ENCODE peak calls at places on chromosomes 12 and 14, in ten cellular contexts. F, X, D, O, M, G, K, C, B and H are unnamed samples.

GRCh38 chr14:104587641-104588040 is 8.1 kb downstream of the C14orf180 start:
- DNase-seq in F (no peak), X (no peak), D (no peak), O (no peak), M (no peak), G (no peak), K (no peak), C (no peak), B (no peak), H (no peak)

GRCh38 chr12:58502857-58503256 is 417.4 kb downstream of the LRIG3 start:
- DNase-seq in F (no peak), X (no peak), D (no peak), O (no peak), M (no peak), G (no peak), K (no peak), C (no peak), B (no peak), H (no peak)

GRCh38 chr12:96228566-96229248 is 34.5 kb downstream of the ELK3 start:
- DNase-seq in F (no peak), X (no peak), D (no peak), O (no peak), M (no peak), G (no peak), K (no peak), C (no peak), B (no peak), H (no peak)

GRCh38 chr12:54593135-54593534 is 4.7 kb upstream of the PPP1R1A start:
- DNase-seq in F (no peak), X (no peak), D (no peak), O (no peak), M (no peak), G (no peak), K (no peak), C (no peak), B (no peak), H (no peak)

GRCh38 chr12:121513464-121514183 is 67.2 kb downstream of the KDM2B start:
- DNase-seq in F (peak), X (peak), D (peak), O (peak), M (no peak), G (peak), K (peak), C (peak), B (no peak), H (no peak)

GRCh38 chr12:19642305-19642704 is 203.0 kb downstream of the AEBP2 start:
- DNase-seq in F (no peak), X (no peak), D (no peak), O (no peak), M (no peak), G (no peak), K (no peak), C (no peak), B (no peak), H (no peak)

GRCh38 chr14:31261859-31262739 is 54.5 kb upstream of the HECTD1 start:
- DNase-seq in F (peak), X (no peak), D (peak), O (peak), M (peak), G (no peak), K (no peak), C (peak), B (peak), H (peak)

GRCh38 chr12:26116829-26117228 is 8.0 kb downstream of the BHLHE41 start:
- DNase-seq in F (no peak), X (no peak), D (no peak), O (no peak), M (no peak), G (no peak), K (no peak), C (no peak), B (no peak), H (no peak)

GRCh38 chr14:104443391-104444158 is 136.0 kb upstream of the C14orf180 start:
- DNase-seq in F (no peak), X (no peak), D (no peak), O (peak), M (no peak), G (no peak), K (no peak), C (peak), B (no peak), H (no peak)

GRCh38 chr12:99442758-99443157 is 204.8 kb upstream of the GARIN6 start:
- DNase-seq in F (no peak), X (no peak), D (no peak), O (no peak), M (no peak), G (no peak), K (no peak), C (no peak), B (no peak), H (no peak)

GRCh38 chr12:72491399-72491798 is 219.2 kb downstream of the TRHDE start:
- DNase-seq in F (no peak), X (no peak), D (no peak), O (no peak), M (no peak), G (no peak), K (no peak), C (no peak), B (no peak), H (no peak)

GRCh38 chr12:3905664-3906063 is 32.5 kb upstream of the PARP11 start:
- DNase-seq in F (no peak), X (no peak), D (no peak), O (no peak), M (no peak), G (no peak), K (no peak), C (no peak), B (no peak), H (no peak)

GRCh38 chr12:114480309-114481199 is 74.6 kb upstream of the TBX5 start:
- DNase-seq in F (no peak), X (no peak), D (no peak), O (no peak), M (no peak), G (no peak), K (no peak), C (no peak), B (no peak), H (no peak)

GRCh38 chr12:20272801-20273200 is 95.5 kb upstream of the PDE3A start:
- DNase-seq in F (no peak), X (no peak), D (no peak), O (no peak), M (no peak), G (no peak), K (no peak), C (no peak), B (no peak), H (no peak)

GRCh38 chr14:100443643-100444042 is 120.5 kb downstream of the SLC25A47 start:
- DNase-seq in F (no peak), X (no peak), D (no peak), O (no peak), M (no peak), G (no peak), K (no peak), C (no peak), B (no peak), H (no peak)

GRCh38 chr14:51401272-51401671 is 161.2 kb downstream of the TMX1 start:
- DNase-seq in F (no peak), X (no peak), D (no peak), O (peak), M (no peak), G (no peak), K (no peak), C (no peak), B (peak), H (peak)

GRCh38 chr12:40170593-40170992 is 54.2 kb upstream of the LRRK2 start:
- DNase-seq in F (no peak), X (no peak), D (no peak), O (no peak), M (no peak), G (no peak), K (no peak), C (no peak), B (no peak), H (no peak)

GRCh38 chr12:56591111-56591510 is 39.0 kb downstream of the BAZ2A start:
- DNase-seq in F (no peak), X (no peak), D (no peak), O (no peak), M (no peak), G (no peak), K (no peak), C (no peak), B (no peak), H (no peak)

GRCh38 chr12:68896881-68897540 is 36.0 kb downstream of the CPM start:
- DNase-seq in F (no peak), X (no peak), D (no peak), O (no peak), M (no peak), G (no peak), K (no peak), C (no peak), B (no peak), H (no peak)

GRCh38 chr14:91237219-91237618 is 7.3 kb downstream of the GPR68 start:
- DNase-seq in F (no peak), X (peak), D (no peak), O (no peak), M (no peak), G (no peak), K (no peak), C (no peak), B (no peak), H (no peak)

GRCh38 chr12:97299867-97300266 is 162.7 kb upstream of the RMST start:
- DNase-seq in F (no peak), X (no peak), D (peak), O (no peak), M (no peak), G (no peak), K (no peak), C (no peak), B (no peak), H (no peak)

GRCh38 chr14:32319368-32320049 is 9.6 kb upstream of the AKAP6 start:
- DNase-seq in F (no peak), X (no peak), D (no peak), O (no peak), M (no peak), G (no peak), K (no peak), C (no peak), B (no peak), H (no peak)

GRCh38 chr12:103677341-103677740 is 90.3 kb downstream of the STAB2 start:
- DNase-seq in F (peak), X (no peak), D (no peak), O (no peak), M (no peak), G (no peak), K (no peak), C (no peak), B (no peak), H (no peak)

GRCh38 chr14:75597149-75597548 is 18.7 kb downstream of the FLVCR2 start:
- DNase-seq in F (no peak), X (no peak), D (no peak), O (no peak), M (no peak), G (no peak), K (no peak), C (no peak), B (no peak), H (no peak)

GRCh38 chr14:49972840-49973239 is 80.0 kb downstream of the ARF6 start:
- DNase-seq in F (peak), X (no peak), D (peak), O (peak), M (peak), G (no peak), K (peak), C (no peak), B (peak), H (no peak)

GRCh38 chr14:69485261-69485660 is 733 bp downstream of the PLEKHD1 start:
- DNase-seq in F (no peak), X (no peak), D (no peak), O (no peak), M (no peak), G (no peak), K (no peak), C (peak), B (no peak), H (no peak)

GRCh38 chr14:68924392-68925158 is 54.5 kb downstream of the ACTN1 start:
- DNase-seq in F (no peak), X (no peak), D (peak), O (no peak), M (no peak), G (no peak), K (no peak), C (peak), B (no peak), H (no peak)

GRCh38 chr14:101825797-101826196 is 64.3 kb downstream of the PPP2R5C start:
- DNase-seq in F (no peak), X (no peak), D (no peak), O (no peak), M (no peak), G (no peak), K (no peak), C (no peak), B (no peak), H (no peak)

GRCh38 chr12:52600941-52601481 is at the start of gene KRT72:
- DNase-seq in F (no peak), X (no peak), D (no peak), O (no peak), M (no peak), G (no peak), K (no peak), C (peak), B (no peak), H (no peak)

GRCh38 chr14:52048641-52049204 is 20.1 kb downstream of the NID2 start:
- DNase-seq in F (no peak), X (no peak), D (no peak), O (no peak), M (no peak), G (no peak), K (no peak), C (no peak), B (no peak), H (peak)

GRCh38 chr12:54879132-54879531 is 24.8 kb downstream of the MUCL1 start:
- DNase-seq in F (no peak), X (no peak), D (no peak), O (no peak), M (no peak), G (no peak), K (no peak), C (no peak), B (no peak), H (no peak)

GRCh38 chr12:63064080-63064479 is 86.9 kb downstream of the AVPR1A start:
- DNase-seq in F (no peak), X (no peak), D (no peak), O (no peak), M (no peak), G (no peak), K (no peak), C (no peak), B (no peak), H (no peak)

GRCh38 chr12:3538691-3539030 is 47.7 kb downstream of the PRMT8 start:
- DNase-seq in F (no peak), X (no peak), D (no peak), O (no peak), M (no peak), G (no peak), K (no peak), C (no peak), B (no peak), H (no peak)

GRCh38 chr14:105168093-105168420 is 519 bp downstream of the JAG2 start:
- DNase-seq in F (no peak), X (no peak), D (no peak), O (no peak), M (no peak), G (no peak), K (no peak), C (no peak), B (no peak), H (no peak)

GRCh38 chr14:22865424-22866215 is 5.9 kb upstream of the LRP10 start:
- DNase-seq in F (no peak), X (no peak), D (no peak), O (no peak), M (no peak), G (no peak), K (no peak), C (peak), B (no peak), H (no peak)

GRCh38 chr14:61701946-61702345 is 6.6 kb downstream of the HIF1A start:
- DNase-seq in F (no peak), X (no peak), D (no peak), O (no peak), M (no peak), G (no peak), K (no peak), C (no peak), B (no peak), H (no peak)

GRCh38 chr14:104977008-104977680 is 1.0 kb downstream of the AHNAK2 start:
- DNase-seq in F (no peak), X (no peak), D (no peak), O (peak), M (no peak), G (no peak), K (no peak), C (no peak), B (no peak), H (no peak)

GRCh38 chr14:26597136-26598080 is at the start of gene NOVA1:
- DNase-seq in F (no peak), X (no peak), D (no peak), O (peak), M (peak), G (peak), K (no peak), C (peak), B (peak), H (peak)
- TF ChIP-seq POLR2A in F (no peak), X (no peak), D (no peak), O (no peak), M (peak), G (no peak), K (no peak), C (no peak), B (no peak), H (no peak)

GRCh38 chr12:33156042-33156441 is 259.5 kb upstream of the PKP2 start:
- DNase-seq in F (no peak), X (no peak), D (no peak), O (no peak), M (no peak), G (no peak), K (no peak), C (no peak), B (no peak), H (no peak)
- TF ChIP-seq POLR2A in F (no peak), X (no peak), D (no peak), O (no peak), M (no peak), G (no peak), K (no peak), C (no peak), B (no peak), H (no peak)

GRCh38 chr12:6890789-6891624 is 13.6 kb upstream of the LRRC23 start:
- DNase-seq in F (peak), X (peak), D (peak), O (peak), M (peak), G (peak), K (peak), C (peak), B (peak), H (peak)
- TF ChIP-seq POLR2A in F (no peak), X (peak), D (peak), O (peak), M (peak), G (peak), K (peak), C (peak), B (peak), H (peak)

GRCh38 chr14:103385153-103385993 is at the start of gene MARK3:
- DNase-seq in F (peak), X (peak), D (peak), O (peak), M (peak), G (peak), K (peak), C (peak), B (peak), H (peak)

GRCh38 chr14:103384450-103385152 is 614 bp upstream of the MARK3 start:
- DNase-seq in F (no peak), X (no peak), D (no peak), O (no peak), M (no peak), G (no peak), K (no peak), C (no peak), B (no peak), H (no peak)

GRCh38 chr14:103388664-103389063 is 3.4 kb downstream of the MARK3 start:
- DNase-seq in F (no peak), X (no peak), D (no peak), O (no peak), M (no peak), G (no peak), K (no peak), C (no peak), B (no peak), H (no peak)

GRCh38 chr14:103385994-103386491 is 828 bp downstream of the MARK3 start:
- DNase-seq in F (peak), X (no peak), D (no peak), O (no peak), M (peak), G (no peak), K (no peak), C (peak), B (no peak), H (no peak)

DNA sequence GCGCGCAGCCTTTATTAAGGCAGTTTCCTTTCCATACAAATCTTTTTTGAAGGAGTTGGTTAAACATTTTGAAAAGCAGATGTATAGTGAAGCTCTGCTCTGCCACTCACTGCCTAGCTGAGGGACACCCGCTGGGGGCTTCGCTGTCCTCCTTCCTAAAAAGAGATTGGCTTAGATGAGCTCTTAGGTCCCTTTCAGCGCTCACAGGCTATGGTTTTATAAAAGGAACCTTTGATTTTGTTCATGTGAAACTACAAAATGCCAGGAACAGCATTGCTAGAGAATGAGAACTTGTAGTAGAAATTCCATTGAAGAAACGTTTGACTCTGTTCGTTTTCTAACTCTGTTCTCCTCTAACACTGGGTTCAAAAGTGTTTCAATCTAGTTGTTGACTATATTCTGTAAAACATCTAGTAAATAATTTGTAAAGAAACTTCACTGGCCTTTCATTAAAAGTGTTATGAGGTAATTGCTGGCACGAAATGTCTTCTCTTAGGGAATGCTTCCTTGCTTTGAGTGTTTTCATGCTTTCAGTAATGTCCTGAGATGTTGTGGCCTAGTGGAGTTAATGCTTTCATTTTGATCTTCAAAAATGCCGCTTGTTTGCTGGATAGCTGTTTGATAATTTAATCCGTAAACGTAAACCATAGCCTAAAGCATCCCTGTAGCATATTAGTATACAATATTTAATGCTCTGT is 1.6 kb downstream of the MARK3 start:
- DNase-seq in F (no peak), X (no peak), D (no peak), O (no peak), M (no peak), G (no peak), K (no peak), C (no peak), B (no peak), H (no peak)
- TF ChIP-seq POLR2A in F (no peak), X (no peak), D (no peak), O (no peak), M (no peak), G (no peak), K (no peak), C (no peak), B (no peak), H (no peak)

GRCh38 chr12:7935773-7936581 is at the start of gene SLC2A3:
- DNase-seq in F (peak), X (peak), D (peak), O (peak), M (peak), G (peak), K (no peak), C (no peak), B (peak), H (peak)
- TF ChIP-seq POLR2A in F (no peak), X (peak), D (peak), O (peak), M (peak), G (peak), K (no peak), C (peak), B (peak), H (peak)

DNA sequence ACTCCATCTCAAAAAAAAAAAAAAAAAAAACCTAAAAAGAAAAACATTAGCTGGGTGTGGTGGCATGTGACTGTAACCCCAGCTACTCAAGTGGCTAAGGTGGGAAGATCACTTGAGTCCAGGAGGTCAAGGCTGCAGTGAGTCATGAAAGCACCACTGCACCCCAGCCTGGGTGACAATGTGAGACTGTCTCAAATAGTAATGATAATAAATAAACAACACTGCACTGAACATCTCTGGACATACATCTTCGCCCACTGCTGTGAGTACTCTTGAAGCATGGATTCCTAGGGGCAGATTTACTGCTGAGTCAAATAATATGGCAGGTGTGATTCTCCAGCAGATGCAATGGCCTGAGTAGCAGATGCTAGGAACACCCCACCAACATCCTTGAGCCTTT is 23.7 kb downstream of the ABCB9 start:
- DNase-seq in F (no peak), X (no peak), D (peak), O (peak), M (no peak), G (no peak), K (no peak), C (no peak), B (no peak), H (no peak)
- TF ChIP-seq POLR2A in F (no peak), X (no peak), D (no peak), O (no peak), M (no peak), G (no peak), K (no peak), C (no peak), B (no peak), H (no peak)